ENCODE peak calls at places on chromosomes 3 and 15, in five cellular contexts. One of them, this sample, is unnamed.

GRCh38 chr15:95557226-95558046 is 773.1 kb upstream of the NR2F2 start:
- DNase-seq in HL-60: no peak
- DNase-seq in psoas muscle: no peak
- DNase-seq in fibroblast of mammary gland: peak
- DNase-seq in H7: no peak
- DNase-seq in this sample: no peak

GRCh38 chr15:67082007-67082536 is 16.7 kb downstream of the SMAD3 start:
- DNase-seq in fibroblast of mammary gland: no peak
- DNase-seq in HL-60: no peak
- DNase-seq in psoas muscle: no peak
- DNase-seq in H7: no peak
- DNase-seq in this sample: no peak

GRCh38 chr15:84840741-84841429 is 23.7 kb downstream of the ALPK3 start:
- DNase-seq in H7: no peak
- DNase-seq in HL-60: no peak
- DNase-seq in psoas muscle: peak
- DNase-seq in fibroblast of mammary gland: peak
- DNase-seq in this sample: no peak

GRCh38 chr15:70439304-70439877 is 324.0 kb downstream of the UACA start:
- DNase-seq in fibroblast of mammary gland: no peak
- DNase-seq in HL-60: peak
- DNase-seq in psoas muscle: no peak
- DNase-seq in H7: no peak
- DNase-seq in this sample: no peak

GRCh38 chr15:69578792-69579587 is 126.4 kb downstream of the RPLP1 start:
- DNase-seq in H7: no peak
- DNase-seq in fibroblast of mammary gland: no peak
- DNase-seq in HL-60: peak
- DNase-seq in psoas muscle: peak
- DNase-seq in this sample: no peak

GRCh38 chr3:138921316-138922292 is 25.3 kb downstream of the FOXL2 start:
- DNase-seq in HL-60: no peak
- DNase-seq in psoas muscle: no peak
- DNase-seq in H7: no peak
- DNase-seq in fibroblast of mammary gland: peak
- DNase-seq in this sample: peak

GRCh38 chr3:169660709-169661566 is 2.6 kb downstream of the MECOM start:
- DNase-seq in HL-60: no peak
- DNase-seq in H7: peak
- DNase-seq in psoas muscle: no peak
- DNase-seq in fibroblast of mammary gland: no peak
- DNase-seq in this sample: no peak

GRCh38 chr3:185319801-185320200 is 43.1 kb upstream of the MAP3K13 start:
- DNase-seq in H7: no peak
- DNase-seq in HL-60: no peak
- DNase-seq in psoas muscle: no peak
- DNase-seq in fibroblast of mammary gland: no peak
- DNase-seq in this sample: no peak

GRCh38 chr3:69240651-69241578 is 118.5 kb upstream of the LMOD3 start:
- DNase-seq in HL-60: no peak
- DNase-seq in psoas muscle: no peak
- DNase-seq in fibroblast of mammary gland: no peak
- DNase-seq in H7: no peak
- DNase-seq in this sample: no peak

GRCh38 chr15:65396965-65397317 is 19.1 kb upstream of the IGDCC3 start:
- DNase-seq in fibroblast of mammary gland: no peak
- DNase-seq in psoas muscle: no peak
- DNase-seq in HL-60: no peak
- DNase-seq in H7: no peak
- DNase-seq in this sample: no peak

GRCh38 chr3:150412599-150413069 is 4.5 kb downstream of the TSC22D2 start:
- DNase-seq in psoas muscle: no peak
- DNase-seq in HL-60: peak
- DNase-seq in fibroblast of mammary gland: peak
- DNase-seq in H7: no peak
- DNase-seq in this sample: no peak

GRCh38 chr15:48084759-48085420 is 35.9 kb upstream of the SLC24A5 start:
- DNase-seq in HL-60: no peak
- DNase-seq in fibroblast of mammary gland: peak
- DNase-seq in H7: peak
- DNase-seq in psoas muscle: no peak
- DNase-seq in this sample: no peak

GRCh38 chr3:184325269-184325668 is 10.9 kb downstream of the EIF4G1 start:
- DNase-seq in fibroblast of mammary gland: no peak
- DNase-seq in H7: peak
- DNase-seq in psoas muscle: no peak
- DNase-seq in HL-60: no peak
- DNase-seq in this sample: no peak

GRCh38 chr15:94322141-94322540 is 90.8 kb downstream of the MCTP2 start:
- DNase-seq in psoas muscle: no peak
- DNase-seq in H7: no peak
- DNase-seq in HL-60: no peak
- DNase-seq in fibroblast of mammary gland: no peak
- DNase-seq in this sample: no peak

GRCh38 chr15:99907698-99908097 is 174.5 kb upstream of the LYSMD4 start:
- DNase-seq in H7: no peak
- DNase-seq in HL-60: no peak
- DNase-seq in fibroblast of mammary gland: no peak
- DNase-seq in psoas muscle: no peak
- DNase-seq in this sample: no peak

GRCh38 chr3:99852851-99853250 is 35.2 kb downstream of the CMSS1 start:
- DNase-seq in psoas muscle: no peak
- DNase-seq in H7: no peak
- DNase-seq in fibroblast of mammary gland: peak
- DNase-seq in HL-60: no peak
- DNase-seq in this sample: no peak

GRCh38 chr3:133271491-133271890 is 128.4 kb upstream of the BFSP2 start:
- DNase-seq in HL-60: no peak
- DNase-seq in fibroblast of mammary gland: no peak
- DNase-seq in psoas muscle: no peak
- DNase-seq in H7: peak
- DNase-seq in this sample: no peak

GRCh38 chr3:11288786-11289637 is 16.8 kb downstream of the ATG7 start:
- DNase-seq in H7: no peak
- DNase-seq in fibroblast of mammary gland: peak
- DNase-seq in psoas muscle: no peak
- DNase-seq in HL-60: peak
- DNase-seq in this sample: no peak

GRCh38 chr3:26960382-26960781 is 337.8 kb downstream of the LRRC3B start:
- DNase-seq in fibroblast of mammary gland: no peak
- DNase-seq in H7: no peak
- DNase-seq in psoas muscle: no peak
- DNase-seq in HL-60: no peak
- DNase-seq in this sample: no peak

GRCh38 chr3:72413228-72413627 is 435.0 kb downstream of the SHQ1 start:
- DNase-seq in H7: no peak
- DNase-seq in fibroblast of mammary gland: peak
- DNase-seq in psoas muscle: no peak
- DNase-seq in HL-60: no peak
- DNase-seq in this sample: no peak

GRCh38 chr3:192778508-192778907 is 51.2 kb upstream of the FGF12 start:
- DNase-seq in psoas muscle: no peak
- DNase-seq in HL-60: no peak
- DNase-seq in H7: no peak
- DNase-seq in fibroblast of mammary gland: no peak
- DNase-seq in this sample: no peak

GRCh38 chr3:125150525-125151436 is 61.8 kb downstream of the SLC12A8 start:
- DNase-seq in HL-60: peak
- DNase-seq in psoas muscle: no peak
- DNase-seq in fibroblast of mammary gland: peak
- DNase-seq in H7: peak
- DNase-seq in this sample: no peak

GRCh38 chr15:39730552-39730951 is 52.1 kb downstream of the FSIP1 start:
- DNase-seq in HL-60: no peak
- DNase-seq in fibroblast of mammary gland: no peak
- DNase-seq in H7: no peak
- DNase-seq in psoas muscle: no peak
- DNase-seq in this sample: no peak

GRCh38 chr3:9769426-9770275 is at the start of gene CAMK1:
- DNase-seq in psoas muscle: peak
- DNase-seq in H7: peak
- DNase-seq in fibroblast of mammary gland: peak
- DNase-seq in HL-60: peak
- DNase-seq in this sample: peak

This sample was measured in 8988T.